ENCODE peak calls at places on chromosomes 12 and 14, in eight cellular contexts. One of them, this sample, is unnamed.

GRCh38 chr14:98792171-98792570 is 479.8 kb downstream of the BCL11B start:
- DNase-seq in H1: no peak
- DNase-seq in cardiac muscle cell: no peak
- DNase-seq in right lobe of liver: no peak
- DNase-seq in PC-9: no peak
- DNase-seq in IMR-90: no peak
- DNase-seq in BE2C: no peak
- DNase-seq in esophagus squamous epithelium: no peak
- DNase-seq in this sample: no peak

GRCh38 chr12:13038491-13039161 is 5.6 kb upstream of the FAM234B start:
- DNase-seq in H1: no peak
- DNase-seq in cardiac muscle cell: peak; percentile 66
- DNase-seq in right lobe of liver: no peak
- DNase-seq in PC-9: no peak
- DNase-seq in IMR-90: peak; percentile 86
- DNase-seq in BE2C: no peak
- DNase-seq in esophagus squamous epithelium: no peak
- DNase-seq in this sample: peak; percentile 49

GRCh38 chr14:75279739-75280447 is 1.3 kb downstream of the FOS start:
- DNase-seq in H1: peak; percentile 75
- DNase-seq in cardiac muscle cell: peak; percentile 63
- DNase-seq in right lobe of liver: peak; percentile 65
- DNase-seq in PC-9: no peak
- DNase-seq in IMR-90: peak; percentile 27
- DNase-seq in BE2C: no peak
- DNase-seq in esophagus squamous epithelium: no peak
- DNase-seq in this sample: no peak

GRCh38 chr12:123934829-123935228 is 37.8 kb downstream of the CCDC92 start:
- DNase-seq in H1: no peak
- DNase-seq in cardiac muscle cell: peak; percentile 51
- DNase-seq in right lobe of liver: no peak
- DNase-seq in PC-9: no peak
- DNase-seq in IMR-90: peak; percentile 28
- DNase-seq in BE2C: no peak
- DNase-seq in esophagus squamous epithelium: no peak
- DNase-seq in this sample: peak; percentile 22

GRCh38 chr12:3137814-3138445 is 60.8 kb downstream of the TSPAN9 start:
- DNase-seq in H1: peak; percentile 46
- DNase-seq in cardiac muscle cell: no peak
- DNase-seq in right lobe of liver: no peak
- DNase-seq in PC-9: no peak
- DNase-seq in IMR-90: no peak
- DNase-seq in BE2C: no peak
- DNase-seq in esophagus squamous epithelium: no peak
- DNase-seq in this sample: no peak

GRCh38 chr12:123995023-123995422 is 22.0 kb downstream of the ZNF664 start:
- DNase-seq in H1: no peak
- DNase-seq in cardiac muscle cell: peak; percentile 76
- DNase-seq in right lobe of liver: no peak
- DNase-seq in PC-9: no peak
- DNase-seq in IMR-90: peak; percentile 81
- DNase-seq in BE2C: no peak
- DNase-seq in esophagus squamous epithelium: no peak
- DNase-seq in this sample: peak; percentile 89

GRCh38 chr14:70045715-70046535 is 142.8 kb downstream of the SLC8A3 start:
- DNase-seq in H1: peak; percentile 86
- DNase-seq in cardiac muscle cell: peak; percentile 79
- DNase-seq in right lobe of liver: peak; percentile 81
- DNase-seq in PC-9: no peak
- DNase-seq in IMR-90: peak; percentile 48
- DNase-seq in BE2C: peak; percentile 88
- DNase-seq in esophagus squamous epithelium: no peak
- DNase-seq in this sample: peak; percentile 61

GRCh38 chr12:45671254-45671653 is 58.3 kb upstream of the ARID2 start:
- DNase-seq in H1: no peak
- DNase-seq in cardiac muscle cell: peak; percentile 39
- DNase-seq in right lobe of liver: no peak
- DNase-seq in PC-9: no peak
- DNase-seq in IMR-90: peak; percentile 79
- DNase-seq in BE2C: no peak
- DNase-seq in esophagus squamous epithelium: no peak
- DNase-seq in this sample: peak; percentile 37

GRCh38 chr12:95545731-95546490 is 5.4 kb downstream of the USP44 start:
- DNase-seq in H1: no peak
- DNase-seq in cardiac muscle cell: no peak
- DNase-seq in right lobe of liver: no peak
- DNase-seq in PC-9: no peak
- DNase-seq in IMR-90: no peak
- DNase-seq in BE2C: no peak
- DNase-seq in esophagus squamous epithelium: no peak
- DNase-seq in this sample: no peak

GRCh38 chr14:96146131-96146771 is 58.4 kb upstream of the BDKRB2 start:
- DNase-seq in H1: peak; percentile 30
- DNase-seq in cardiac muscle cell: peak; percentile 69
- DNase-seq in right lobe of liver: no peak
- DNase-seq in PC-9: no peak
- DNase-seq in IMR-90: peak; percentile 70
- DNase-seq in BE2C: no peak
- DNase-seq in esophagus squamous epithelium: no peak
- DNase-seq in this sample: peak; percentile 7

GRCh38 chr12:98373019-98373554 is 142.3 kb upstream of the TMPO start:
- DNase-seq in H1: no peak
- DNase-seq in cardiac muscle cell: peak; percentile 71
- DNase-seq in right lobe of liver: no peak
- DNase-seq in PC-9: no peak
- DNase-seq in IMR-90: peak; percentile 51
- DNase-seq in BE2C: peak; percentile 19
- DNase-seq in esophagus squamous epithelium: no peak
- DNase-seq in this sample: peak; percentile 52

GRCh38 chr14:30882431-30882830 is 8.1 kb downstream of the COCH start:
- DNase-seq in H1: no peak
- DNase-seq in cardiac muscle cell: no peak
- DNase-seq in right lobe of liver: no peak
- DNase-seq in PC-9: no peak
- DNase-seq in IMR-90: no peak
- DNase-seq in BE2C: no peak
- DNase-seq in esophagus squamous epithelium: no peak
- DNase-seq in this sample: peak; percentile 19

GRCh38 chr14:73168691-73169090 is 32.4 kb downstream of the PSEN1 start:
- DNase-seq in H1: no peak
- DNase-seq in cardiac muscle cell: no peak
- DNase-seq in right lobe of liver: no peak
- DNase-seq in PC-9: no peak
- DNase-seq in IMR-90: no peak
- DNase-seq in BE2C: no peak
- DNase-seq in esophagus squamous epithelium: no peak
- DNase-seq in this sample: no peak

GRCh38 chr14:100473249-100473648 is 114.0 kb downstream of the BEGAIN start:
- DNase-seq in H1: no peak
- DNase-seq in cardiac muscle cell: no peak
- DNase-seq in right lobe of liver: no peak
- DNase-seq in PC-9: no peak
- DNase-seq in IMR-90: no peak
- DNase-seq in BE2C: no peak
- DNase-seq in esophagus squamous epithelium: no peak
- DNase-seq in this sample: no peak

GRCh38 chr14:55921516-55921915 is 196.7 kb upstream of the PELI2 start:
- DNase-seq in H1: no peak
- DNase-seq in cardiac muscle cell: no peak
- DNase-seq in right lobe of liver: no peak
- DNase-seq in PC-9: no peak
- DNase-seq in IMR-90: no peak
- DNase-seq in BE2C: no peak
- DNase-seq in esophagus squamous epithelium: no peak
- DNase-seq in this sample: no peak

GRCh38 chr12:76866726-76867125 is 12.1 kb downstream of the CSRP2 start:
- DNase-seq in H1: no peak
- DNase-seq in cardiac muscle cell: no peak
- DNase-seq in right lobe of liver: no peak
- DNase-seq in PC-9: no peak
- DNase-seq in IMR-90: peak; percentile 77
- DNase-seq in BE2C: peak; percentile 12
- DNase-seq in esophagus squamous epithelium: no peak
- DNase-seq in this sample: no peak

GRCh38 chr14:75660630-75661498 is at the start of the genes ERG28 and TTLL5:
- DNase-seq in H1: peak; percentile 95
- DNase-seq in cardiac muscle cell: peak; percentile 99
- DNase-seq in right lobe of liver: peak; percentile 98
- DNase-seq in PC-9: peak; percentile 99
- DNase-seq in IMR-90: peak; percentile 99
- DNase-seq in BE2C: peak; percentile 96
- DNase-seq in esophagus squamous epithelium: peak; percentile 94
- DNase-seq in this sample: peak; percentile 99

GRCh38 chr12:127209318-127209717 is 1057.7 kb upstream of the TMEM132C start:
- DNase-seq in H1: no peak
- DNase-seq in cardiac muscle cell: no peak
- DNase-seq in right lobe of liver: no peak
- DNase-seq in PC-9: no peak
- DNase-seq in IMR-90: no peak
- DNase-seq in BE2C: no peak
- DNase-seq in esophagus squamous epithelium: no peak
- DNase-seq in this sample: peak; percentile 39

GRCh38 chr12:127214196-127214595 is 1052.8 kb upstream of the TMEM132C start:
- DNase-seq in H1: no peak
- DNase-seq in cardiac muscle cell: no peak
- DNase-seq in right lobe of liver: no peak
- DNase-seq in PC-9: no peak
- DNase-seq in IMR-90: no peak
- DNase-seq in BE2C: no peak
- DNase-seq in esophagus squamous epithelium: no peak
- DNase-seq in this sample: no peak
- TF ChIP-seq CTCF in H1: no peak
- TF ChIP-seq CTCF in cardiac muscle cell: no peak
- TF ChIP-seq CTCF in right lobe of liver: no peak
- TF ChIP-seq CTCF in PC-9: no peak
- TF ChIP-seq CTCF in IMR-90: no peak
- TF ChIP-seq CTCF in BE2C: no peak
- TF ChIP-seq CTCF in esophagus squamous epithelium: no peak
- TF ChIP-seq CTCF in this sample: no peak

GRCh38 chr12:50517456-50518048 is 12.8 kb downstream of the DIP2B start:
- DNase-seq in H1: no peak
- DNase-seq in cardiac muscle cell: peak; percentile 28
- DNase-seq in right lobe of liver: no peak
- DNase-seq in PC-9: no peak
- DNase-seq in IMR-90: peak; percentile 84
- DNase-seq in BE2C: no peak
- DNase-seq in esophagus squamous epithelium: no peak
- DNase-seq in this sample: peak; percentile 71
- H3K4me3 ChIP-seq in H1: no peak overlapping the region
- H3K4me3 ChIP-seq in cardiac muscle cell: no peak overlapping the region
- H3K4me3 ChIP-seq in right lobe of liver: no peak overlapping the region
- H3K4me3 ChIP-seq in PC-9: no peak overlapping the region
- H3K4me3 ChIP-seq in IMR-90: peak overlapping the region; percentile 29
- H3K4me3 ChIP-seq in BE2C: no peak overlapping the region
- H3K4me3 ChIP-seq in esophagus squamous epithelium: no peak overlapping the region
- H3K4me3 ChIP-seq in this sample: no peak overlapping the region

GRCh38 chr14:104277416-104278213 is 139.2 kb downstream of the KIF26A start:
- DNase-seq in H1: peak; percentile 35
- DNase-seq in cardiac muscle cell: no peak
- DNase-seq in right lobe of liver: no peak
- DNase-seq in PC-9: no peak
- DNase-seq in IMR-90: no peak
- DNase-seq in BE2C: peak; percentile 4
- DNase-seq in esophagus squamous epithelium: no peak
- DNase-seq in this sample: no peak
- H3K27me3 ChIP-seq in H1: no peaks in the 10 kb centered on the region
- H3K27me3 ChIP-seq in cardiac muscle cell: no peaks in the 10 kb centered on the region
- H3K27me3 ChIP-seq in right lobe of liver: no peaks in the 10 kb centered on the region
- H3K27me3 ChIP-seq in PC-9: peaks cover 85% of the 10 kb centered on the region
- H3K27me3 ChIP-seq in IMR-90: no peaks in the 10 kb centered on the region
- H3K27me3 ChIP-seq in BE2C: no peaks in the 10 kb centered on the region
- H3K27me3 ChIP-seq in esophagus squamous epithelium: peaks cover 37% of the 10 kb centered on the region
- H3K27me3 ChIP-seq in this sample: no peaks in the 10 kb centered on the region

DNA sequence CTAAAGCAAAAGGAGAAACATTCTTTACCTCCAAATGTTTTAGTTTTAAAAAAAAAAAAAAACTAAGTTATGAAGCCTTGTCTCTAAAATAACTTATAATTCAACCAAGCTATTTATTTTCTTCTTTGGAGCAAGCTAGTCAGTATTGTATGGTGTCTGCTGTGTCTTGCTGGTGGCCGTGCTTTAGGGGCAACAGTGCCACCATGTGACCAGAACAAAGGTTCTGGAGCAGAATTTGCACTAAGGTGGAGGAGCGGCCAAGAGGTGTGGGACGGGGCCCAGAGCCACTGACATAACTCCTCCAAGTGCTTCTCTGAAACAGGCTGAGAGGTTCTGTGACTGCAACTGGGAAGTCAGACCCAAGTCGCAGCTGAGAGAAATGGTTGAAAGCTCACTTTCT is 4.5 kb downstream of the FICD start:
- DNase-seq in H1: no peak
- DNase-seq in cardiac muscle cell: no peak
- DNase-seq in right lobe of liver: no peak
- DNase-seq in PC-9: no peak
- DNase-seq in IMR-90: no peak
- DNase-seq in BE2C: no peak
- DNase-seq in esophagus squamous epithelium: no peak
- DNase-seq in this sample: no peak
- TF ChIP-seq CTCF in H1: peak; percentile 33
- TF ChIP-seq CTCF in cardiac muscle cell: no peak
- TF ChIP-seq CTCF in right lobe of liver: no peak
- TF ChIP-seq CTCF in PC-9: peak; percentile 12
- TF ChIP-seq CTCF in IMR-90: no peak
- TF ChIP-seq CTCF in BE2C: peak; percentile 50
- TF ChIP-seq CTCF in esophagus squamous epithelium: no peak
- TF ChIP-seq CTCF in this sample: no peak

DNA sequence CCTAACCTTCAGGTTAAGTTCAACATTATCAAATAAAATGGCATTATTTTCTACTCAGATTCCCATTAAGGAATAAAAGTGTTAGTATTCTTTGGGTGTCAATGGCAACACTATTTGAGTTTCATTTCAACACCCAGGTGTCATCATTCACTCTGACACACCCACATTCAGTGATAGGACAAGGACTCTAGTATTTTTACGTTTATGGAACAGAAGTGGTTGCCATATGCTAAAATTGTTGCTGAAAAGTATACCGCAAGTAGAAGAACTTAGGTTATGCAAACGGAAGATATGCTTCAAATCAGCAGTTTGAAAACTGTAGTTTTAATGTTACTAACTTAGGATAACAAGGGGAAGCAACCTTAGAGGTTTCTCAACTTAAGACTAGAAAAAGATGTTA is 20.0 kb upstream of the SGPP1 start:
- DNase-seq in H1: no peak
- DNase-seq in cardiac muscle cell: no peak
- DNase-seq in right lobe of liver: no peak
- DNase-seq in PC-9: no peak
- DNase-seq in IMR-90: no peak
- DNase-seq in BE2C: no peak
- DNase-seq in esophagus squamous epithelium: no peak
- DNase-seq in this sample: no peak
- H3K4me3 ChIP-seq in H1: no peak overlapping the region
- H3K4me3 ChIP-seq in cardiac muscle cell: no peak overlapping the region
- H3K4me3 ChIP-seq in right lobe of liver: no peak overlapping the region
- H3K4me3 ChIP-seq in PC-9: no peak overlapping the region
- H3K4me3 ChIP-seq in IMR-90: no peak overlapping the region
- H3K4me3 ChIP-seq in BE2C: no peak overlapping the region
- H3K4me3 ChIP-seq in esophagus squamous epithelium: no peak overlapping the region
- H3K4me3 ChIP-seq in this sample: no peak overlapping the region

DNA sequence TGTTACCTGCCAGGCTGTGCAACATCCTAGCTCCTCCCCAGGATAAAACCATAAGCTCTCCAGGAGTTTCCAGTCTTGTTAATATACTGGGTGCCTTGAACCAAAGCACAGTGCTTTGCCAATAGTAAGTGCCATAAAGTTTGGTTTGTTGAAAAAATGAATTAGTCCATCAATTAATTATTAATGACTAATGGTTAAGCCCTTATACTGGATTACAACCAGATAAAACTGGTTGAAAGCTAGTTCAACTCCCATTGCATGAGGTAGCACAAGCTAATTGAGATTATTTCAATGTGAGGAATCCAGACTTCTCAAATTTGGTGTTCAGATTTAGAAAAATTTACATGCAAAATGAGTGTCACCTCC is 1.6 kb upstream of the KRT3 start:
- DNase-seq in H1: no peak
- DNase-seq in cardiac muscle cell: no peak
- DNase-seq in right lobe of liver: no peak
- DNase-seq in PC-9: no peak
- DNase-seq in IMR-90: no peak
- DNase-seq in BE2C: no peak
- DNase-seq in esophagus squamous epithelium: no peak
- DNase-seq in this sample: no peak
- H3K27me3 ChIP-seq in H1: no peaks in the 10 kb centered on the region
- H3K27me3 ChIP-seq in cardiac muscle cell: peaks cover 14% of the 10 kb centered on the region
- H3K27me3 ChIP-seq in right lobe of liver: no peaks in the 10 kb centered on the region
- H3K27me3 ChIP-seq in PC-9: no peaks in the 10 kb centered on the region
- H3K27me3 ChIP-seq in IMR-90: peaks cover 8% of the 10 kb centered on the region
- H3K27me3 ChIP-seq in BE2C: no peaks in the 10 kb centered on the region
- H3K27me3 ChIP-seq in esophagus squamous epithelium: no peaks in the 10 kb centered on the region
- H3K27me3 ChIP-seq in this sample: peaks cover 1% of the 10 kb centered on the region